ENCODE peak calls at places on chromosome 4, in six cellular contexts. J is tibial artery, Y is sigmoid colon, X is B cell, Z is HL-60, Q is tibial nerve. C is an unnamed sample.

GRCh38 chr4:140427919-140428471 is 547 bp upstream of the CLGN start:
- DNase-seq in J (no peak), Y (no peak), X (no peak), Z (peak; percentile 6), Q (no peak), C (no peak)

GRCh38 chr4:34731045-34731444 is 1513.3 kb downstream of the ARAP2 start:
- DNase-seq in J (no peak), Y (no peak), X (no peak), Z (no peak), Q (no peak), C (no peak)

GRCh38 chr4:128357286-128357685 is 69.7 kb upstream of the PGRMC2 start:
- DNase-seq in J (no peak), Y (no peak), X (no peak), Z (no peak), Q (no peak), C (no peak)

GRCh38 chr4:177070533-177070932 is 239.1 kb upstream of the NEIL3 start:
- DNase-seq in J (no peak), Y (no peak), X (no peak), Z (no peak), Q (no peak), C (no peak)

GRCh38 chr4:128600996-128601857 is 208.3 kb upstream of the JADE1 start:
- DNase-seq in J (peak; percentile 78), Y (peak; percentile 86), X (no peak), Z (no peak), Q (peak; percentile 71), C (no peak)

GRCh38 chr4:37467223-37467622 is 219.0 kb downstream of the RELL1 start:
- DNase-seq in J (no peak), Y (no peak), X (no peak), Z (no peak), Q (no peak), C (no peak)

GRCh38 chr4:12894062-12894461 is 590.1 kb downstream of the RAB28 start:
- DNase-seq in J (no peak), Y (no peak), X (no peak), Z (no peak), Q (no peak), C (no peak)

GRCh38 chr4:139014391-139015268 is 951 bp upstream of the NOCT start:
- DNase-seq in J (no peak), Y (peak; percentile 15), X (no peak), Z (no peak), Q (peak; percentile 24), C (peak; percentile 48)

DNA sequence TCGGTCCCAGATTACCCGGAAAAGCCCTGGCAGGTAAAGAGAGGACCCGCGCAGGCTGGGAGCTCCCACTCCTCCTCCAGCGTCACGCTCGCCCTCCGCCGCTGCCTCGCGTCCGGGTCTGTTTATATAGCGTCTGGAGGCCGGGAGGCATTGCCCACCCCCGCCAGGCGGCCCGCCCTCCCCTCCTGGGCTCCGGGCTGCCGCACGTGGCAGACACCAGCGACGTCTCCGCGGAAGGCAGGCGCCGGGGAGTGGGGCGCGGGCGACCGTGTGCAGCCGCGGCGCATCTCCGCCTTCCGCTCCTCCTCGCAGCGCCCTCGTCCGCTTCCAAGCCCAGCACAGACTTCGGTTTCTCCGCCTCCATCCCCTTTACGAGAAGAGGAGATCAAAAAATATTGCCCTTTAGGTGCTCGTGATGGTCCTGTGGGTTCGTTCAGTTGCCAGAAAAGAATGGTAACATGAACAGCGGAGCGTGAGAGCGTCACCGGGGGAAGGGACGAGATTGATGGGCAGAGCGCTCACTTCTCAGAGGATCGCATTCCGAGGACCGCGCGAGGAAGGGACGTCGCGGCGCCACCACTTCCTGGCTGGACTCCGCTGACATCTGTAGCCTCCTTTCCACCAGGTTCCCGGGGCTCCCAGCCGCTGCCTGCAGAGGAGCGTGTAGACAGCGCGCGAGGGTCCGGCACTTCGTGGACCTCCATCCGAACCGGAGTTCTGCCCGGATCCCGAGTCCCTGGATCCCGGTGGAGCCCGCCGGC is at the start of gene GALNTL6:
- DNase-seq in J (no peak), Y (peak; percentile 48), X (peak; percentile 40), Z (no peak), Q (no peak), C (no peak)
- TF ChIP-seq CTCF in J (no peak), Y (no peak), X (no peak), Z (no peak), Q (no peak), C (no peak)

GRCh38 chr4:150948069-150948468 is 67.0 kb downstream of the LRBA start:
- DNase-seq in J (no peak), Y (no peak), X (no peak), Z (no peak), Q (no peak), C (no peak)

GRCh38 chr4:150949342-150949741 is 65.7 kb downstream of the LRBA start:
- DNase-seq in J (no peak), Y (no peak), X (no peak), Z (no peak), Q (no peak), C (no peak)

GRCh38 chr4:150948710-150949109 is 66.4 kb downstream of the LRBA start:
- DNase-seq in J (no peak), Y (no peak), X (no peak), Z (no peak), Q (no peak), C (no peak)

GRCh38 chr4:150950657-150951056 is 64.4 kb downstream of the LRBA start:
- DNase-seq in J (no peak), Y (no peak), X (no peak), Z (no peak), Q (no peak), C (no peak)

GRCh38 chr4:150949943-150950342 is 65.1 kb downstream of the LRBA start:
- DNase-seq in J (no peak), Y (no peak), X (no peak), Z (no peak), Q (no peak), C (no peak)
- TF ChIP-seq CTCF in J (no peak), Y (no peak), X (no peak), Z (no peak), Q (no peak), C (no peak)

DNA sequence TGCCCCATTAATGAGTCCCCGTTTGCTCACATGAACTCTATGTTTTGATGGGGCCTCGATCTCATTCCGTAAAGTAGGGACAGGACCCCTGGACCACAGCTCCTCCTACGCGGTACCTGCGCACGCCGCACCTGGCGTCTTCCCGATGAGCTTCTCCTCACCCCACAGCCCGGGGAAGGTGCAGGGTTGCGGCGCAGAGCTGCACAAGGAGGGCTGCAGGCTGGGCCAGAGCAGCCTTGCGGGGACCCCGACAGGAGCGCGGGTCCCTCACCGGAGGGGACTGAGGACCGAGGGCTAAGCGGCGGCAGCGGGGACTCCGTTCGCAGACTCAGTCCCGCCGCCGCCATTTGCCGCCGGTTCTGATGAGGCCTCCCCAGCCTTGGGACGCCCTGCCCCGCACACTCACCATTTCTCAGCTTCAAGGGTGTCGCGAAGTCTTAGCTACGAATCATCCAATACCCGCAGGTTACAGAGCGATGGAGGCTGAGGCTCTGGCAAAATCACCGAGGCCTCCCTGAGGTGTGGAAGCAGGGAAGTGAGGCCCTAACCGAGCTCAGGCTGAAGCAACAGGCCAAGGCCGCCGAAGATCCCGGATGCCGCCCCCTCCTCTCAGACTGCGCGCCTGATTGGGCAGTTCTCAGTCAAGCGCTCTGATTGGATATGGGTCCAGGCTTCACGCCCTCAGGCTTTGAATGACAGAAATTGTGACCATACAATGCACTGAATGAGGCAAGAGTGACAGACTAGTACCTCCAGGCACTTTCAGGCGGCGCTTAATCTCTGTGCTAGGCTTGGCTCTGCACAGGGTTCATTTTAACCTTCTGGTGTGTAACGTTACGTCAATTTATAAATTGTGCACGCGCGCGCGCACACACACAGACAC is 25.1 kb downstream of the ZNF721 start:
- DNase-seq in J (peak; percentile 95), Y (peak; percentile 98), X (peak; percentile 90), Z (peak; percentile 99), Q (peak; percentile 97), C (peak; percentile 94)
- TF ChIP-seq CTCF in J (no peak), Y (no peak), X (no peak), Z (no peak), Q (no peak), C (no peak)

GRCh38 chr4:137263206-137263605 is 269.1 kb downstream of the PCDH18 start:
- DNase-seq in J (no peak), Y (no peak), X (no peak), Z (no peak), Q (no peak), C (no peak)
- TF ChIP-seq CTCF in J (no peak), Y (no peak), X (no peak), Z (no peak), Q (no peak), C (no peak)

DNA sequence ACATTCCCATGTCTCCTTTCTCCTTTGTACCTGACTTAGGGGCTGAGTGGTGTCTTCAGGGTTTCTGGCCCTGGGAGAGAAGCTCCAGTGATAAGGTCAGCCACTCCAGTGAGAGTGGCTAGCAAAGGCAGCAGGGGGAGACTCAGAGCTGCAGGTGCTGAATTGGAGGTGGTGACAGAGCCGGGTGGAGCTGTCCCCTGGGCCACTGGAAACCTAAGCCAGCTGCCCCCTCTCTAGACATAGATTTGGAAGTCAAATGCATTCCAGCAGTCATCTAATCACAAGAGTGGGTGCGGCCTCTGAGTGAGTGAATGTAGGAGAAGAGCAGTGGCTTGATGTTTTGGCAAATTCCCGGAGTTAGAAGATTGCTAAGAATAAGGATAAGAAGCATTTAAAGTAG is 28.5 kb downstream of the TRIM2 start:
- DNase-seq in J (no peak), Y (no peak), X (no peak), Z (no peak), Q (no peak), C (no peak)
- TF ChIP-seq CTCF in J (no peak), Y (no peak), X (no peak), Z (no peak), Q (no peak), C (peak; percentile 29)

C was measured in GM13977.